ENCODE peak calls at places on chromosomes 16 and 17, in eight cellular contexts. One of them, this sample, is unnamed.
A peak's percentile ranks its signal among the peaks of the same experiment; 100 is the strongest.

GRCh38 chr17:77369544-77369971 is 228.8 kb downstream of the SEC14L1 start:
- DNase-seq in heart left ventricle: no peak
- DNase-seq in right atrium auricular region: no peak
- DNase-seq in WTC11: no peak
- DNase-seq in thoracic aorta: no peak
- DNase-seq in tibial artery: no peak
- DNase-seq in tibial nerve: no peak
- DNase-seq in suprapubic skin: no peak
- DNase-seq in this sample: no peak

GRCh38 chr16:67163903-67164558 is 514 bp upstream of the HSF4 start:
- DNase-seq in heart left ventricle: no peak
- DNase-seq in right atrium auricular region: no peak
- DNase-seq in WTC11: no peak
- DNase-seq in thoracic aorta: no peak
- DNase-seq in tibial artery: no peak
- DNase-seq in tibial nerve: no peak
- DNase-seq in suprapubic skin: no peak
- DNase-seq in this sample: no peak

GRCh38 chr17:52470553-52470952 is 312.0 kb upstream of the CA10 start:
- DNase-seq in heart left ventricle: no peak
- DNase-seq in right atrium auricular region: no peak
- DNase-seq in WTC11: no peak
- DNase-seq in thoracic aorta: no peak
- DNase-seq in tibial artery: no peak
- DNase-seq in tibial nerve: no peak
- DNase-seq in suprapubic skin: no peak
- DNase-seq in this sample: no peak

GRCh38 chr17:49157784-49158183 is 25.2 kb downstream of the B4GALNT2 start:
- DNase-seq in heart left ventricle: no peak
- DNase-seq in right atrium auricular region: no peak
- DNase-seq in WTC11: no peak
- DNase-seq in thoracic aorta: no peak
- DNase-seq in tibial artery: no peak
- DNase-seq in tibial nerve: no peak
- DNase-seq in suprapubic skin: no peak
- DNase-seq in this sample: no peak

GRCh38 chr17:47815106-47815918 is 6.3 kb downstream of the OSBPL7 start:
- DNase-seq in heart left ventricle: peak; percentile 6
- DNase-seq in right atrium auricular region: no peak
- DNase-seq in WTC11: no peak
- DNase-seq in thoracic aorta: no peak
- DNase-seq in tibial artery: no peak
- DNase-seq in tibial nerve: no peak
- DNase-seq in suprapubic skin: no peak
- DNase-seq in this sample: no peak

GRCh38 chr17:30558313-30559195 is 81.3 kb downstream of the GOSR1 start:
- DNase-seq in heart left ventricle: no peak
- DNase-seq in right atrium auricular region: peak; percentile 48
- DNase-seq in WTC11: no peak
- DNase-seq in thoracic aorta: no peak
- DNase-seq in tibial artery: no peak
- DNase-seq in tibial nerve: no peak
- DNase-seq in suprapubic skin: no peak
- DNase-seq in this sample: no peak

GRCh38 chr16:66273644-66274334 is 92.7 kb upstream of the CDH5 start:
- DNase-seq in heart left ventricle: no peak
- DNase-seq in right atrium auricular region: no peak
- DNase-seq in WTC11: peak; percentile 49
- DNase-seq in thoracic aorta: no peak
- DNase-seq in tibial artery: no peak
- DNase-seq in tibial nerve: peak; percentile 29
- DNase-seq in suprapubic skin: peak; percentile 40
- DNase-seq in this sample: no peak

GRCh38 chr16:69105501-69106361 is at the start of gene HAS3:
- DNase-seq in heart left ventricle: no peak
- DNase-seq in right atrium auricular region: no peak
- DNase-seq in WTC11: peak; percentile 74
- DNase-seq in thoracic aorta: no peak
- DNase-seq in tibial artery: no peak
- DNase-seq in tibial nerve: no peak
- DNase-seq in suprapubic skin: no peak
- DNase-seq in this sample: no peak

GRCh38 chr16:87233928-87234327 is 83.3 kb downstream of the C16orf95 start:
- DNase-seq in heart left ventricle: no peak
- DNase-seq in right atrium auricular region: no peak
- DNase-seq in WTC11: peak; percentile 34
- DNase-seq in thoracic aorta: no peak
- DNase-seq in tibial artery: no peak
- DNase-seq in tibial nerve: no peak
- DNase-seq in suprapubic skin: no peak
- DNase-seq in this sample: no peak

DNA sequence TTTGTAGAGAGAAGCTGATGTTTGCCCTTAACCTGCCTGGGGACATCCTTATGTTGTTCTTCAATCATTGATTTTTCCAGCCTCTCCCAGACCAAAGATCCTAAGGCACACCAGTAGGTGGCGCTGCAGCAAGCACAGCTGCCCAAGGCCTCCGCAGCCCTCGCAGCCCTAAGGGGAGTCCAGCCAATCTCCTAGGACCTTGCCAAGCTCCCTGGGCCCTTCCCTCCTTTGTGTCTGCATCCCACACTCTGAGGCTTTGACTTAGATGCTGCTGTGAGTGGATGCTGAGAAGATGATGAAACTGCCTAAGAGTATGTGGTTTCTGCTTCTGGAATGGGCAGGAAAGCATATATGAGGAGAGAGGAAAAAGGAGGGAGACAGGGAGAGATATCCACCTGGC is 47.1 kb downstream of the SPACA3 start:
- DNase-seq in heart left ventricle: peak; percentile 35
- DNase-seq in right atrium auricular region: peak; percentile 40
- DNase-seq in WTC11: peak; percentile 85
- DNase-seq in thoracic aorta: no peak
- DNase-seq in tibial artery: no peak
- DNase-seq in tibial nerve: no peak
- DNase-seq in suprapubic skin: no peak
- DNase-seq in this sample: no peak
- TF ChIP-seq CTCF in heart left ventricle: peak; percentile 76
- TF ChIP-seq CTCF in right atrium auricular region: no peak
- TF ChIP-seq CTCF in WTC11: peak; percentile 80
- TF ChIP-seq CTCF in thoracic aorta: peak; percentile 27
- TF ChIP-seq CTCF in tibial artery: no peak
- TF ChIP-seq CTCF in tibial nerve: peak; percentile 22
- TF ChIP-seq CTCF in suprapubic skin: no peak
- TF ChIP-seq CTCF in this sample: no peak

GRCh38 chr16:23435500-23435899 is 17.5 kb downstream of the COG7 start:
- DNase-seq in heart left ventricle: peak; percentile 21
- DNase-seq in right atrium auricular region: no peak
- DNase-seq in WTC11: peak; percentile 83
- DNase-seq in thoracic aorta: no peak
- DNase-seq in tibial artery: peak; percentile 39
- DNase-seq in tibial nerve: peak; percentile 46
- DNase-seq in suprapubic skin: no peak
- DNase-seq in this sample: peak; percentile 45

GRCh38 chr16:23433261-23433920 is 19.6 kb downstream of the COG7 start:
- DNase-seq in heart left ventricle: no peak
- DNase-seq in right atrium auricular region: no peak
- DNase-seq in WTC11: no peak
- DNase-seq in thoracic aorta: no peak
- DNase-seq in tibial artery: no peak
- DNase-seq in tibial nerve: no peak
- DNase-seq in suprapubic skin: no peak
- DNase-seq in this sample: no peak

GRCh38 chr16:23434380-23434779 is 18.6 kb downstream of the COG7 start:
- DNase-seq in heart left ventricle: no peak
- DNase-seq in right atrium auricular region: no peak
- DNase-seq in WTC11: no peak
- DNase-seq in thoracic aorta: no peak
- DNase-seq in tibial artery: no peak
- DNase-seq in tibial nerve: no peak
- DNase-seq in suprapubic skin: no peak
- DNase-seq in this sample: no peak

GRCh38 chr16:23428351-23428750 is 24.6 kb downstream of the COG7 start:
- DNase-seq in heart left ventricle: no peak
- DNase-seq in right atrium auricular region: no peak
- DNase-seq in WTC11: no peak
- DNase-seq in thoracic aorta: no peak
- DNase-seq in tibial artery: no peak
- DNase-seq in tibial nerve: no peak
- DNase-seq in suprapubic skin: no peak
- DNase-seq in this sample: no peak

GRCh38 chr16:23432176-23433128 is 20.5 kb downstream of the COG7 start:
- DNase-seq in heart left ventricle: no peak
- DNase-seq in right atrium auricular region: no peak
- DNase-seq in WTC11: no peak
- DNase-seq in thoracic aorta: no peak
- DNase-seq in tibial artery: no peak
- DNase-seq in tibial nerve: no peak
- DNase-seq in suprapubic skin: no peak
- DNase-seq in this sample: no peak
- TF ChIP-seq CTCF in heart left ventricle: no peak
- TF ChIP-seq CTCF in right atrium auricular region: no peak
- TF ChIP-seq CTCF in WTC11: no peak
- TF ChIP-seq CTCF in thoracic aorta: no peak
- TF ChIP-seq CTCF in tibial artery: no peak
- TF ChIP-seq CTCF in tibial nerve: no peak
- TF ChIP-seq CTCF in suprapubic skin: no peak
- TF ChIP-seq CTCF in this sample: no peak

GRCh38 chr16:64453643-64454042 is 668.2 kb downstream of the CDH11 start:
- DNase-seq in heart left ventricle: no peak
- DNase-seq in right atrium auricular region: no peak
- DNase-seq in WTC11: no peak
- DNase-seq in thoracic aorta: no peak
- DNase-seq in tibial artery: no peak
- DNase-seq in tibial nerve: no peak
- DNase-seq in suprapubic skin: no peak
- DNase-seq in this sample: no peak

GRCh38 chr16:64452446-64452845 is 669.4 kb downstream of the CDH11 start:
- DNase-seq in heart left ventricle: no peak
- DNase-seq in right atrium auricular region: no peak
- DNase-seq in WTC11: no peak
- DNase-seq in thoracic aorta: no peak
- DNase-seq in tibial artery: no peak
- DNase-seq in tibial nerve: no peak
- DNase-seq in suprapubic skin: no peak
- DNase-seq in this sample: no peak

GRCh38 chr16:64459821-64460220 is 662.0 kb downstream of the CDH11 start:
- DNase-seq in heart left ventricle: peak; percentile 29
- DNase-seq in right atrium auricular region: no peak
- DNase-seq in WTC11: no peak
- DNase-seq in thoracic aorta: no peak
- DNase-seq in tibial artery: no peak
- DNase-seq in tibial nerve: no peak
- DNase-seq in suprapubic skin: no peak
- DNase-seq in this sample: no peak

GRCh38 chr16:64459402-64459801 is 662.5 kb downstream of the CDH11 start:
- DNase-seq in heart left ventricle: no peak
- DNase-seq in right atrium auricular region: no peak
- DNase-seq in WTC11: no peak
- DNase-seq in thoracic aorta: no peak
- DNase-seq in tibial artery: no peak
- DNase-seq in tibial nerve: no peak
- DNase-seq in suprapubic skin: no peak
- DNase-seq in this sample: no peak

GRCh38 chr16:64455275-64455674 is 666.6 kb downstream of the CDH11 start:
- DNase-seq in heart left ventricle: no peak
- DNase-seq in right atrium auricular region: no peak
- DNase-seq in WTC11: no peak
- DNase-seq in thoracic aorta: no peak
- DNase-seq in tibial artery: no peak
- DNase-seq in tibial nerve: no peak
- DNase-seq in suprapubic skin: no peak
- DNase-seq in this sample: no peak
- TF ChIP-seq CTCF in heart left ventricle: peak; percentile 19
- TF ChIP-seq CTCF in right atrium auricular region: no peak
- TF ChIP-seq CTCF in WTC11: no peak
- TF ChIP-seq CTCF in thoracic aorta: no peak
- TF ChIP-seq CTCF in tibial artery: no peak
- TF ChIP-seq CTCF in tibial nerve: no peak
- TF ChIP-seq CTCF in suprapubic skin: no peak
- TF ChIP-seq CTCF in this sample: no peak

GRCh38 chr16:74451951-74452758 is 30.9 kb upstream of the CLEC18B start:
- DNase-seq in heart left ventricle: peak; percentile 41
- DNase-seq in right atrium auricular region: no peak
- DNase-seq in WTC11: no peak
- DNase-seq in thoracic aorta: no peak
- DNase-seq in tibial artery: no peak
- DNase-seq in tibial nerve: no peak
- DNase-seq in suprapubic skin: no peak
- DNase-seq in this sample: no peak
- TF ChIP-seq CTCF in heart left ventricle: no peak
- TF ChIP-seq CTCF in right atrium auricular region: no peak
- TF ChIP-seq CTCF in WTC11: no peak
- TF ChIP-seq CTCF in thoracic aorta: no peak
- TF ChIP-seq CTCF in tibial artery: no peak
- TF ChIP-seq CTCF in tibial nerve: no peak
- TF ChIP-seq CTCF in suprapubic skin: no peak
- TF ChIP-seq CTCF in this sample: no peak

This sample was measured in omental fat pad.